ENCODE peak calls at places on chromosome 16, in four cellular contexts. One of them, this sample, is unnamed.

GRCh38 chr16:1791256-1791942 is 2.1 kb downstream of the IGFALS start:
- DNase-seq in K562: no peak
- DNase-seq in GM12878: no peak
- DNase-seq in HepG2: no peak
- DNase-seq in this sample: peak

GRCh38 chr16:85662036-85662812 is 26.5 kb downstream of the GINS2 start:
- DNase-seq in K562: no peak
- DNase-seq in HepG2: no peak
- DNase-seq in GM12878: no peak
- DNase-seq in this sample: no peak

GRCh38 chr16:53992057-53992378 is 288.1 kb downstream of the FTO start:
- DNase-seq in HepG2: no peak
- DNase-seq in K562: no peak
- DNase-seq in GM12878: no peak
- DNase-seq in this sample: no peak

GRCh38 chr16:78045865-78046581 is 23.7 kb downstream of the CLEC3A start:
- DNase-seq in HepG2: peak
- DNase-seq in K562: peak
- DNase-seq in GM12878: no peak
- DNase-seq in this sample: peak

GRCh38 chr16:54080524-54081008 is 206.0 kb downstream of the IRX3 start:
- DNase-seq in HepG2: peak
- DNase-seq in GM12878: no peak
- DNase-seq in K562: no peak
- DNase-seq in this sample: no peak

GRCh38 chr16:17225551-17225950 is 245.2 kb downstream of the XYLT1 start:
- DNase-seq in K562: no peak
- DNase-seq in GM12878: no peak
- DNase-seq in HepG2: no peak
- DNase-seq in this sample: no peak

GRCh38 chr16:31094088-31094423 is 541 bp downstream of the VKORC1 start:
- DNase-seq in GM12878: no peak
- DNase-seq in K562: peak
- DNase-seq in HepG2: no peak
- DNase-seq in this sample: peak

GRCh38 chr16:14364386-14365199 is 265.5 kb downstream of the PARN start:
- DNase-seq in HepG2: peak
- DNase-seq in GM12878: no peak
- DNase-seq in K562: peak
- DNase-seq in this sample: peak

GRCh38 chr16:13178318-13178717 is 276.9 kb downstream of the SHISA9 start:
- DNase-seq in GM12878: no peak
- DNase-seq in HepG2: no peak
- DNase-seq in K562: no peak
- DNase-seq in this sample: no peak

GRCh38 chr16:67672739-67673662 is 6.4 kb downstream of the C16orf86 start:
- DNase-seq in K562: peak
- DNase-seq in HepG2: peak
- DNase-seq in GM12878: no peak
- DNase-seq in this sample: peak

GRCh38 chr16:17359778-17360177 is 111.0 kb downstream of the XYLT1 start:
- DNase-seq in GM12878: no peak
- DNase-seq in HepG2: no peak
- DNase-seq in K562: no peak
- DNase-seq in this sample: no peak

GRCh38 chr16:3664187-3664896 is 9.9 kb downstream of the DNASE1 start:
- DNase-seq in GM12878: no peak
- DNase-seq in HepG2: no peak
- DNase-seq in K562: no peak
- DNase-seq in this sample: no peak

GRCh38 chr16:54136276-54136625 is 150.3 kb downstream of the IRX3 start:
- DNase-seq in HepG2: no peak
- DNase-seq in K562: no peak
- DNase-seq in GM12878: no peak
- DNase-seq in this sample: no peak

GRCh38 chr16:1980026-1980769 is 1.1 kb downstream of the NOXO1 start:
- DNase-seq in HepG2: no peak
- DNase-seq in GM12878: no peak
- DNase-seq in K562: no peak
- DNase-seq in this sample: peak

GRCh38 chr16:2429771-2430663 is 770 bp downstream of the CCNF start:
- DNase-seq in HepG2: peak
- DNase-seq in K562: peak
- DNase-seq in GM12878: no peak
- DNase-seq in this sample: no peak

GRCh38 chr16:72042157-72042660 is 12.1 kb upstream of the HP start:
- DNase-seq in K562: no peak
- DNase-seq in HepG2: peak
- DNase-seq in GM12878: no peak
- DNase-seq in this sample: no peak
- TF ChIP-seq TCF7 in K562: no peak
- TF ChIP-seq TCF7 in HepG2: no peak
- TF ChIP-seq TCF7 in GM12878: no peak
- TF ChIP-seq TCF7 in this sample: no peak

GRCh38 chr16:58148099-58148498 is 18.9 kb upstream of the CFAP20 start:
- DNase-seq in HepG2: no peak
- DNase-seq in GM12878: no peak
- DNase-seq in K562: no peak
- DNase-seq in this sample: no peak
- TF ChIP-seq MAX in HepG2: no peak
- TF ChIP-seq MAX in GM12878: no peak
- TF ChIP-seq MAX in K562: no peak
- TF ChIP-seq MAX in this sample: no peak

GRCh38 chr16:48616571-48616970 is 6.6 kb upstream of the N4BP1 start:
- DNase-seq in HepG2: no peak
- DNase-seq in GM12878: no peak
- DNase-seq in K562: no peak
- DNase-seq in this sample: no peak

GRCh38 chr16:48614759-48615158 is 4.8 kb upstream of the N4BP1 start:
- DNase-seq in K562: no peak
- DNase-seq in HepG2: no peak
- DNase-seq in GM12878: no peak
- DNase-seq in this sample: no peak

GRCh38 chr16:48611329-48612137 is 1.6 kb upstream of the N4BP1 start:
- DNase-seq in GM12878: peak
- DNase-seq in HepG2: peak
- DNase-seq in K562: peak
- DNase-seq in this sample: peak

GRCh38 chr16:48612621-48613020 is 2.6 kb upstream of the N4BP1 start:
- DNase-seq in GM12878: no peak
- DNase-seq in HepG2: no peak
- DNase-seq in K562: no peak
- DNase-seq in this sample: no peak

DNA sequence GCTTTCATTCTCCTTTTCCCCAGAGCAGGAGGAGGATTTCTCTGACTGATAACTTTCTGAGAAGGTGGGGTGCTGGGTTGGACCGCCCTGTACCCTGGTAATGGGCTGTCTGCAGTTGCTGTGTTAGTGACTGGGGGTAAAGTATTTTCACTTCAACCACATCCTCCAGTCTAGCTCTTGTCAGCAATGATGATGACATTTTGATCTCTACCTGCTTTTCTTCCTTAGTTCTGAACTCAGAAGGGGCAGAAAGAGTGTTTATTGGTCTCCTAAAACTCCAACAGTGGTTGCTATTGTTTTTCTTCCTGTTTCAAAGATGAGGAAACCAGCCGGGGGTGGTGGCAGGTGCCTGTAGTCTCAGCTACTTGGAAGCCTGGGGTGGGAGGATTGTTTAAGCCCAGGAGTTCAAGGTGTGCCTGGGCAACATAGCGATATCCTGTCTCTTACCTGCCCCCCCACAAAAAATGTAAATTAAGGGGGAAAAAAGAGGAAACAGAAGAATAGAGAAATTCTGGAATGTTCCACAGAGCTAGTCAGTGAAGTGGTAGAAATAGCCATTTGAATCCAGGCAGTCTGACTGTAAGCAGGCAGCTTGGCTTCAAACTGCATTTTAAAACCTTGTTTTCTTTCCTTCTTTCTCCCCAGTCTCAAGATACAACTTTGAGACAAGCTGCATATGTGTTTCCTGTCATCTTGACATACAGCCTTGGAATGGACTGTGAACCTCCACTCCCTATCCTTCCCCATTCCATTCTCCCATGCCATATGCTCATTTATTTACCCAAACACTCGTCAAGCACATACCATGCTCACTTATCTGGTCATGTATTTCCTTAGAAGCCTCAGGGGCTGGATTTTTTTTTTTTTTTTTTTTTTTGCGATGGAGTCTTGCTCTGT is 3.3 kb upstream of the N4BP1 start:
- DNase-seq in GM12878: no peak
- DNase-seq in HepG2: peak
- DNase-seq in K562: no peak
- DNase-seq in this sample: no peak
- TF ChIP-seq TCF7 in GM12878: no peak
- TF ChIP-seq TCF7 in HepG2: no peak
- TF ChIP-seq TCF7 in K562: no peak
- TF ChIP-seq TCF7 in this sample: no peak

GRCh38 chr16:65661451-65661850 is 539.6 kb upstream of the CDH11 start:
- DNase-seq in K562: no peak
- DNase-seq in GM12878: no peak
- DNase-seq in HepG2: no peak
- DNase-seq in this sample: no peak

GRCh38 chr16:65658339-65659275 is 536.7 kb upstream of the CDH11 start:
- DNase-seq in HepG2: no peak
- DNase-seq in GM12878: no peak
- DNase-seq in K562: no peak
- DNase-seq in this sample: no peak

GRCh38 chr16:65663774-65664173 is 541.9 kb upstream of the CDH11 start:
- DNase-seq in GM12878: no peak
- DNase-seq in HepG2: no peak
- DNase-seq in K562: no peak
- DNase-seq in this sample: no peak

GRCh38 chr16:65660390-65660789 is 538.5 kb upstream of the CDH11 start:
- DNase-seq in GM12878: no peak
- DNase-seq in K562: no peak
- DNase-seq in HepG2: no peak
- DNase-seq in this sample: no peak

DNA sequence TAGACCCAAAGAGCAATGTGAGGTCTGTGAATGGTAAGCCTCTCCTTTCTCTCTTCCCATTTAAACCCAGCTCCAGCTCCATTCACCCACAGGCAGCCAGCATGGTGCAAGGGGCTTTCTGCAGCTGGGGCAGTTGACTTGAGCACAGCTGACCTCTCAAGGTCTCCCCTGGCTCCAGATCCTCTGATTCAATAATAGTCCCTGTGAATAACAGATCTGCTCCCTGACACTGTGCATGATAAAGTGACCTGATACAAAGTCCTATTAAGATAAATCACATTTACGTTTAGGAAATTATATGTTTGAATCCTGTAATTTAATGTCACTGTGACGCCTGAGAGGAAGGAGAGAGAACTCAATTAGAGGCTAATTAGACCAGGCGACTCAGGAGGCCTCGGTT is 540.4 kb upstream of the CDH11 start:
- DNase-seq in GM12878: no peak
- DNase-seq in K562: no peak
- DNase-seq in HepG2: no peak
- DNase-seq in this sample: no peak
- TF ChIP-seq MAX in GM12878: no peak
- TF ChIP-seq MAX in K562: no peak
- TF ChIP-seq MAX in HepG2: no peak
- TF ChIP-seq MAX in this sample: no peak

This sample was measured in WTC11.